ENCODE peak calls at places on chromosomes 1 and 21, in five cellular contexts. One of them, this sample, is unnamed.

GRCh38 chr1:97759078-97759477 is 161.8 kb downstream of the DPYD start:
- DNase-seq in effector memory CD4-positive, alpha-beta T cell: no peak
- DNase-seq in body of pancreas: no peak
- DNase-seq in aorta: no peak
- DNase-seq in sigmoid colon: no peak
- DNase-seq in this sample: no peak

GRCh38 chr1:181094813-181095212 is 6.3 kb downstream of the IER5 start:
- DNase-seq in effector memory CD4-positive, alpha-beta T cell: no peak
- DNase-seq in body of pancreas: no peak
- DNase-seq in aorta: peak; percentile 61
- DNase-seq in sigmoid colon: peak; percentile 76
- DNase-seq in this sample: no peak

GRCh38 chr1:148388260-148389026 is 94.7 kb downstream of the PPIAL4G start:
- DNase-seq in effector memory CD4-positive, alpha-beta T cell: peak; percentile 85
- DNase-seq in body of pancreas: peak; percentile 93
- DNase-seq in aorta: peak; percentile 95
- DNase-seq in sigmoid colon: peak; percentile 97
- DNase-seq in this sample: no peak

GRCh38 chr21:27681841-27682240 is 715.0 kb upstream of the ADAMTS5 start:
- DNase-seq in effector memory CD4-positive, alpha-beta T cell: no peak
- DNase-seq in body of pancreas: no peak
- DNase-seq in aorta: no peak
- DNase-seq in sigmoid colon: no peak
- DNase-seq in this sample: no peak

GRCh38 chr1:151455231-151455630 is 4.1 kb downstream of the POGZ start:
- DNase-seq in effector memory CD4-positive, alpha-beta T cell: no peak
- DNase-seq in body of pancreas: no peak
- DNase-seq in aorta: no peak
- DNase-seq in sigmoid colon: no peak
- DNase-seq in this sample: no peak

GRCh38 chr1:84096121-84096635 is 47.9 kb upstream of the PRKACB start:
- DNase-seq in effector memory CD4-positive, alpha-beta T cell: no peak
- DNase-seq in body of pancreas: no peak
- DNase-seq in aorta: no peak
- DNase-seq in sigmoid colon: no peak
- DNase-seq in this sample: no peak

GRCh38 chr1:2606806-2607680 is 20.5 kb downstream of the PRXL2B start:
- DNase-seq in effector memory CD4-positive, alpha-beta T cell: no peak
- DNase-seq in body of pancreas: no peak
- DNase-seq in aorta: no peak
- DNase-seq in sigmoid colon: no peak
- DNase-seq in this sample: no peak

GRCh38 chr1:19814244-19814661 is 830 bp downstream of the RNF186 start:
- DNase-seq in effector memory CD4-positive, alpha-beta T cell: no peak
- DNase-seq in body of pancreas: peak; percentile 58
- DNase-seq in aorta: no peak
- DNase-seq in sigmoid colon: no peak
- DNase-seq in this sample: no peak

GRCh38 chr1:60279798-60280197 is 206.2 kb upstream of the C1orf87 start:
- DNase-seq in effector memory CD4-positive, alpha-beta T cell: no peak
- DNase-seq in body of pancreas: no peak
- DNase-seq in aorta: no peak
- DNase-seq in sigmoid colon: no peak
- DNase-seq in this sample: no peak

GRCh38 chr1:226093621-226094020 is 31.1 kb downstream of the H3-3A start:
- DNase-seq in effector memory CD4-positive, alpha-beta T cell: no peak
- DNase-seq in body of pancreas: no peak
- DNase-seq in aorta: no peak
- DNase-seq in sigmoid colon: peak; percentile 39
- DNase-seq in this sample: no peak

GRCh38 chr1:50973255-50973654 is 3.2 kb downstream of the CDKN2C start:
- DNase-seq in effector memory CD4-positive, alpha-beta T cell: no peak
- DNase-seq in body of pancreas: no peak
- DNase-seq in aorta: no peak
- DNase-seq in sigmoid colon: no peak
- DNase-seq in this sample: no peak

GRCh38 chr1:229894535-229894934 is 172.5 kb upstream of the GALNT2 start:
- DNase-seq in effector memory CD4-positive, alpha-beta T cell: no peak
- DNase-seq in body of pancreas: no peak
- DNase-seq in aorta: no peak
- DNase-seq in sigmoid colon: no peak
- DNase-seq in this sample: no peak

GRCh38 chr1:192227330-192227729 is 69.1 kb downstream of the RGS18 start:
- DNase-seq in effector memory CD4-positive, alpha-beta T cell: no peak
- DNase-seq in body of pancreas: no peak
- DNase-seq in aorta: no peak
- DNase-seq in sigmoid colon: no peak
- DNase-seq in this sample: no peak

GRCh38 chr1:231310391-231310934 is 27.2 kb downstream of the EXOC8 start:
- DNase-seq in effector memory CD4-positive, alpha-beta T cell: no peak
- DNase-seq in body of pancreas: no peak
- DNase-seq in aorta: no peak
- DNase-seq in sigmoid colon: no peak
- DNase-seq in this sample: no peak

DNA sequence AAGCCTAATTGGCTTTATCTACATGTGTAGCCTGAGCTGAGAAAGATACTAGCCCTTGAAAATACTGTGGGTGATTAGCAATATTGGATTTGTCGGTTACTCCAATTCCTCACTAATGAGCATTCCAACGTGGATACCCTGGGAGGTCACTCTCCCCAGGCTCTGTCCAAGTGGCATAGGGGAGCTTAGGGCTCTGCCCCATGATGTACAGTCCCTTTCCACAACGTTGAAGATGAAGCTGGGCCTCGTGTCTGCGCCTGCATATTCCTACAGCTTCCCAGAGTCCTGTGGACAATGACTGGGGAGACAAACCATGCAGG is 2.6 kb downstream of the RCC1 start:
- DNase-seq in effector memory CD4-positive, alpha-beta T cell: no peak
- DNase-seq in body of pancreas: no peak
- DNase-seq in aorta: no peak
- DNase-seq in sigmoid colon: no peak
- DNase-seq in this sample: no peak
- H3K4me3 ChIP-seq in effector memory CD4-positive, alpha-beta T cell: no peak overlapping the region
- H3K4me3 ChIP-seq in body of pancreas: no peak overlapping the region
- H3K4me3 ChIP-seq in aorta: no peak overlapping the region
- H3K4me3 ChIP-seq in sigmoid colon: no peak overlapping the region
- H3K4me3 ChIP-seq in this sample: no peak overlapping the region

DNA sequence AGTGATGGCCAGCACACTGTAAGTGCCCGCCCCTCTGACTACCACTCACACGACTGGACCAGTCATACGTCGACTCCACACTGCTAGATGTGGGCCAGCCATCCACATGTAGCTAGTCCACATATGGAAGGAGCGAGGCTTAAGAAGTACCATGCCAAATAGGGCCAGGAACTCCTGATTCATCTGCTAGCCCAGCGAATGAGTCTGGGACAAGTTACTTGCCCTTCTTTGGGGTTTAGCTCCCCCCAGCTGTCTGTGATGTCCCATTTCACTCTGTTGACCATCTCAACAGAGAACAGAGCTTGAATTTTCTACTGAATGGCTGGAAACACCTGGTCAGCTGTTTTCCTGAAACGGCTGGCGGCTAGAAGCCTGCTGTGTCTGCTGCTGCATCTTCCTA is 5.8 kb downstream of the CSRP1 start:
- DNase-seq in effector memory CD4-positive, alpha-beta T cell: no peak
- DNase-seq in body of pancreas: no peak
- DNase-seq in aorta: no peak
- DNase-seq in sigmoid colon: peak; percentile 93
- DNase-seq in this sample: no peak
- H3K27ac ChIP-seq in effector memory CD4-positive, alpha-beta T cell: no peak overlapping the region
- H3K27ac ChIP-seq in body of pancreas: peak overlapping the region; percentile 9
- H3K27ac ChIP-seq in aorta: peak overlapping the region; percentile 71
- H3K27ac ChIP-seq in sigmoid colon: peak overlapping the region; percentile 92
- H3K27ac ChIP-seq in this sample: peak overlapping the region; percentile 8

GRCh38 chr1:248752119-248752931 is 3.2 kb downstream of the LYPD8 start:
- DNase-seq in effector memory CD4-positive, alpha-beta T cell: no peak
- DNase-seq in body of pancreas: no peak
- DNase-seq in aorta: no peak
- DNase-seq in sigmoid colon: no peak
- DNase-seq in this sample: no peak
- H3K9me3 ChIP-seq in effector memory CD4-positive, alpha-beta T cell: no peaks in the 10 kb centered on the region
- H3K9me3 ChIP-seq in body of pancreas: no peaks in the 10 kb centered on the region
- H3K9me3 ChIP-seq in aorta: no peaks in the 10 kb centered on the region
- H3K9me3 ChIP-seq in sigmoid colon: no peaks in the 10 kb centered on the region
- H3K9me3 ChIP-seq in this sample: peaks cover 8% of the 10 kb centered on the region

DNA sequence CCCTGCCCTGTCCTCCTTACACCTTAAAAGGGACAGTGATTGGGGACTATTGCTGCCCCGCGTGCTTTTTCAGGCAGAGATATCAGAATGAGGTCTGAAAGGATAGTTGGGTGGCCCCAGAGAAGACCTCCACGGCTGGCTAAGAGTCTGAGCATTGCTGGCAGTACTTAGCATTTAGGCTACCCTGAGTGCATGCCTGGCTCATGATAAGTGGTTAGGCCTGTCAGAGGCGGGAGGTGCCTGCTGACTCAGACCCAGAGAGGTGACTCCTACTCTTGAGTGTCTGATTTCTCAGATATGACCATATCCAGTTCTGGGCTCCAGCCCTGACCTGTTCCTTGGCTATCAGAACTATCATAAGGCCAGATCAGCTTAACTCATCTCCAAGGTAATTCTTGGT is 213.7 kb downstream of the PBX1 start:
- DNase-seq in effector memory CD4-positive, alpha-beta T cell: no peak
- DNase-seq in body of pancreas: peak; percentile 80
- DNase-seq in aorta: peak; percentile 69
- DNase-seq in sigmoid colon: peak; percentile 88
- DNase-seq in this sample: no peak
- H3K4me3 ChIP-seq in effector memory CD4-positive, alpha-beta T cell: no peak overlapping the region
- H3K4me3 ChIP-seq in body of pancreas: no peak overlapping the region
- H3K4me3 ChIP-seq in aorta: no peak overlapping the region
- H3K4me3 ChIP-seq in sigmoid colon: no peak overlapping the region
- H3K4me3 ChIP-seq in this sample: no peak overlapping the region

GRCh38 chr1:153616885-153617428 is 832 bp upstream of the S100A14 start:
- DNase-seq in effector memory CD4-positive, alpha-beta T cell: no peak
- DNase-seq in body of pancreas: no peak
- DNase-seq in aorta: no peak
- DNase-seq in sigmoid colon: peak; percentile 64
- DNase-seq in this sample: no peak
- H3K27ac ChIP-seq in effector memory CD4-positive, alpha-beta T cell: no peak overlapping the region
- H3K27ac ChIP-seq in body of pancreas: no peak overlapping the region
- H3K27ac ChIP-seq in aorta: no peak overlapping the region
- H3K27ac ChIP-seq in sigmoid colon: no peak overlapping the region
- H3K27ac ChIP-seq in this sample: no peak overlapping the region

GRCh38 chr1:35507947-35508346 is 49.3 kb downstream of the KIAA0319L start:
- DNase-seq in effector memory CD4-positive, alpha-beta T cell: no peak
- DNase-seq in body of pancreas: no peak
- DNase-seq in aorta: no peak
- DNase-seq in sigmoid colon: no peak
- DNase-seq in this sample: no peak

GRCh38 chr1:35505911-35506798 is 51.0 kb downstream of the KIAA0319L start:
- DNase-seq in effector memory CD4-positive, alpha-beta T cell: peak; percentile 49
- DNase-seq in body of pancreas: peak; percentile 47
- DNase-seq in aorta: no peak
- DNase-seq in sigmoid colon: no peak
- DNase-seq in this sample: no peak

GRCh38 chr1:35506960-35507901 is 50.0 kb downstream of the KIAA0319L start:
- DNase-seq in effector memory CD4-positive, alpha-beta T cell: no peak
- DNase-seq in body of pancreas: no peak
- DNase-seq in aorta: no peak
- DNase-seq in sigmoid colon: no peak
- DNase-seq in this sample: no peak

GRCh38 chr1:35511305-35511704 is 45.9 kb downstream of the KIAA0319L start:
- DNase-seq in effector memory CD4-positive, alpha-beta T cell: no peak
- DNase-seq in body of pancreas: no peak
- DNase-seq in aorta: no peak
- DNase-seq in sigmoid colon: no peak
- DNase-seq in this sample: no peak

DNA sequence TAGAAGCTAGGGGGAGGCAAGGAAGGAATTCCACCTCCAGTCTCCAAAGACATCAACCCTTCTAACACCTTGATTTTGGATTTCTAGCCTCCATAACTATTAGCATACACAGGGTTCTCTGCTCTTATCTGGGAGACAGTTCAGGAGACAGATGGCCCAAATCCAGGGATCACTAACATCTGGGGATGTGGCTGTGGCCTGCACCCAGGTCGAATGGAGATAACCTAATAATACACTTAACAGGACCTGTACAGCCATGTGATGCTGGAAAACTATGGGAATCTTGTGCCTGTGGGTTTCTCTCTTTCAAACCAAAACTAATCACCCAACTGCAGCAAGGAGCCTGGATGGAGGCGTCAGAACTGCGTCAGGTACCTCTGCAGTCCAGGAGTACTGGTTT is 47.6 kb downstream of the KIAA0319L start:
- DNase-seq in effector memory CD4-positive, alpha-beta T cell: no peak
- DNase-seq in body of pancreas: no peak
- DNase-seq in aorta: no peak
- DNase-seq in sigmoid colon: no peak
- DNase-seq in this sample: no peak
- H3K9me3 ChIP-seq in effector memory CD4-positive, alpha-beta T cell: no peaks in the 10 kb centered on the region
- H3K9me3 ChIP-seq in body of pancreas: no peaks in the 10 kb centered on the region
- H3K9me3 ChIP-seq in aorta: no peaks in the 10 kb centered on the region
- H3K9me3 ChIP-seq in sigmoid colon: no peaks in the 10 kb centered on the region
- H3K9me3 ChIP-seq in this sample: no peaks in the 10 kb centered on the region

This sample was measured in WERI-Rb-1.